ENCODE peak calls at places on chromosomes 3 and 15, in five cellular contexts. N, Z, G, S and P are unnamed samples.

GRCh38 chr3:151263126-151263525 is 15.2 kb downstream of the P2RY14 start:
- DNase-seq in N (no peak), Z (no peak), G (peak), S (no peak), P (no peak)

GRCh38 chr3:170429050-170429449 is 10.4 kb downstream of the CLDN11 start:
- DNase-seq in N (no peak), Z (no peak), G (no peak), S (peak), P (no peak)

GRCh38 chr15:44066211-44066827 is 128.8 kb downstream of the FRMD5 start:
- DNase-seq in N (peak), Z (no peak), G (peak), S (peak), P (peak)

GRCh38 chr3:41053220-41053619 is 146.1 kb upstream of the CTNNB1 start:
- DNase-seq in N (no peak), Z (no peak), G (no peak), S (no peak), P (no peak)

GRCh38 chr3:146594843-146595482 is 10.2 kb downstream of the PLSCR5 start:
- DNase-seq in N (no peak), Z (no peak), G (no peak), S (peak), P (no peak)

GRCh38 chr15:80599359-80599758 is 95.8 kb upstream of the ABHD17C start:
- DNase-seq in N (no peak), Z (no peak), G (peak), S (peak), P (no peak)

GRCh38 chr3:50369271-50369670 is 9.9 kb upstream of the TMEM115 start:
- DNase-seq in N (no peak), Z (no peak), G (no peak), S (no peak), P (no peak)

GRCh38 chr3:74614133-74614967 is at the start of gene CNTN3:
- DNase-seq in N (peak), Z (no peak), G (no peak), S (no peak), P (peak)

GRCh38 chr3:65402597-65402996 is 636.1 kb downstream of the MAGI1 start:
- DNase-seq in N (peak), Z (no peak), G (peak), S (peak), P (no peak)

GRCh38 chr15:81795899-81796298 is 249.9 kb downstream of the MEX3B start:
- DNase-seq in N (no peak), Z (no peak), G (no peak), S (no peak), P (no peak)

GRCh38 chr3:169297214-169297613 is 366.3 kb downstream of the MECOM start:
- DNase-seq in N (no peak), Z (no peak), G (no peak), S (no peak), P (no peak)

GRCh38 chr3:113234688-113235260 is 23.4 kb downstream of the BOC start:
- DNase-seq in N (no peak), Z (no peak), G (no peak), S (no peak), P (no peak)

GRCh38 chr3:193605876-193606275 is 12.9 kb downstream of the OPA1 start:
- DNase-seq in N (peak), Z (no peak), G (peak), S (peak), P (peak)

GRCh38 chr3:30347679-30348216 is 258.7 kb upstream of the TGFBR2 start:
- DNase-seq in N (no peak), Z (no peak), G (peak), S (peak), P (no peak)

GRCh38 chr3:32963871-32964270 is 12.4 kb downstream of the CCR4 start:
- DNase-seq in N (no peak), Z (no peak), G (no peak), S (no peak), P (no peak)

GRCh38 chr3:160885791-160886286 is 129.8 kb downstream of the PPM1L start:
- DNase-seq in N (peak), Z (no peak), G (peak), S (no peak), P (peak)

GRCh38 chr3:154970796-154971195 is 109.3 kb upstream of the MME start:
- DNase-seq in N (no peak), Z (no peak), G (peak), S (peak), P (no peak)

GRCh38 chr3:127009531-127009930 is 26.6 kb downstream of the PLXNA1 start:
- DNase-seq in N (no peak), Z (no peak), G (no peak), S (no peak), P (no peak)

GRCh38 chr15:42605281-42605744 is 29.9 kb downstream of the STARD9 start:
- DNase-seq in N (no peak), Z (no peak), G (no peak), S (no peak), P (no peak)

GRCh38 chr3:175692256-175692655 is 833.1 kb downstream of the NAALADL2 start:
- DNase-seq in N (no peak), Z (no peak), G (no peak), S (no peak), P (no peak)

GRCh38 chr3:107377151-107377550 is at the start of gene CCDC54:
- DNase-seq in N (no peak), Z (no peak), G (peak), S (peak), P (no peak)

GRCh38 chr3:43218921-43219320 is 67.4 kb upstream of the SNRK start:
- DNase-seq in N (no peak), Z (no peak), G (no peak), S (no peak), P (no peak)

GRCh38 chr3:43215684-43216336 is 70.5 kb upstream of the SNRK start:
- DNase-seq in N (no peak), Z (no peak), G (no peak), S (no peak), P (no peak)

GRCh38 chr3:43218156-43218555 is 68.2 kb upstream of the SNRK start:
- DNase-seq in N (no peak), Z (no peak), G (no peak), S (no peak), P (no peak)

GRCh38 chr3:43217633-43218032 is 68.7 kb upstream of the SNRK start:
- DNase-seq in N (no peak), Z (no peak), G (peak), S (peak), P (no peak)

DNA sequence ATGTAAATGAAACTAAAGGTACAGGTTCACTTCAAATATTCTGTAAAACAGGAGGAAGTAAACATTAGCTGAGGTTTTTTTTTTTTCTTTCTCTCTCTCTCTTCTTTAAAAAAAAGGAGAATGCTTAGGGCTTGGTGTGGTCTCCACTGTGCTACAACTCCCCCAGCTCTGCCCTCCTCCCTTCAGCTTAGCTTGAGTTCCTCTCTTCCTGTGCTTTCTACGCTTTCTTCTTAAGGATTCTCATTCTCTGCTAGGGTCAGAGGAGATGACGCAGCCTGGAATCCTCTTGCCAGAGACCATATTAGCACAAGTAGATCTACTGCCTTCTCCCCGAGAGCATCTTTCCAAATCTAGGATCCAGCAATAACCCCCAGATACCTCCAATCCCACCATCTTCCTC is 69.1 kb upstream of the SNRK start:
- DNase-seq in N (no peak), Z (no peak), G (no peak), S (no peak), P (no peak)
- TF ChIP-seq CTCF in N (no peak), Z (no peak), G (no peak), S (no peak), P (no peak)

DNA sequence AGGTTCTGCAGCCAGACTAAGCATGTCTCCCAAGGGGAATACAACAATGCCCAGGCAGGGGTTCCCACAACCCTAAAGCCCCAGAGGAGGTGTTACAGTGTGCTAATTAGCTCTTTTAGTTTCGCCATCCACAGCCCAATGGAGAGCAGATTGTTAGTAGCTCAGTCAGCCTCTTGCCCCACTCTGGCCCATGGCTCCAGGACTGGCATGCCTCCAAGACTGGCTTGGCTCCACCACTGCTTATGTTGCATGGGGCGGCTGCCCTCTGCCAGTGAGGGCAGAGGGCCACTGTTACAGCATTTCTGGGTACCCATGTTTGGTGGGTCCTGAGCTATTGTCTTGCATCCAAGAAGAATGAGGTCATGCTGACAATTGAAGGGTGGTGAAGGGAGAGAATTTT is 231.1 kb upstream of the MDFIC2 start:
- DNase-seq in N (no peak), Z (no peak), G (no peak), S (no peak), P (no peak)
- TF ChIP-seq CTCF in N (no peak), Z (no peak), G (no peak), S (no peak), P (no peak)

GRCh38 chr3:183233986-183234385 is 19.1 kb upstream of the B3GNT5 start:
- DNase-seq in N (no peak), Z (no peak), G (no peak), S (no peak), P (no peak)
- TF ChIP-seq CTCF in N (no peak), Z (no peak), G (no peak), S (no peak), P (no peak)

DNA sequence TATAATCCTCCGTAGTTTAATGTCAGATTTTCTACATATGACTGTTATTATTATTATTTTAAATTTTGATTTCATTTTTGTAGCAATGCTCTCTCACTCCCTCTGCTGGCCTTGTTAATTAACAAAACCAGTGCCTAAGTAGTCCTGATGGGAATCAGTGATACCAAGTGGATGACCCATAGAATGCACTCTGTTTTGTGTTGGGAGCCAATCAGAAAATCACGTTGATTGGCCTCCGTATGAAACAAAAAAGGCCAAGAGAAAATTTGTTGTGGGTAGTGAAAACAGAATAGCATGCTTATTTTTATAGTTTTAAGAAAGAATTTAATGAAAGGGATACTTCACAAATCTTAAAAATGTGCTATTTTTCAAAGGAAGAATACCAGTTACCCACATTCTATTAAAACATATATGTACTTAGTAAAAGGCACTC is 34.4 kb upstream of the MEIS2 start:
- DNase-seq in N (peak), Z (no peak), G (no peak), S (peak), P (no peak)
- TF ChIP-seq CTCF in N (peak), Z (peak), G (peak), S (peak), P (peak)

GRCh38 chr3:123012652-123013051 is 14.9 kb downstream of the SEMA5B start:
- DNase-seq in N (no peak), Z (no peak), G (no peak), S (no peak), P (no peak)

GRCh38 chr3:123013876-123014275 is 13.7 kb downstream of the SEMA5B start:
- DNase-seq in N (no peak), Z (no peak), G (no peak), S (no peak), P (no peak)

GRCh38 chr3:123011484-123011883 is 16.1 kb downstream of the SEMA5B start:
- DNase-seq in N (no peak), Z (no peak), G (no peak), S (no peak), P (no peak)

GRCh38 chr3:123019591-123019990 is 8.0 kb downstream of the SEMA5B start:
- DNase-seq in N (no peak), Z (no peak), G (no peak), S (no peak), P (no peak)

GRCh38 chr3:123015596-123015995 is 12.0 kb downstream of the SEMA5B start:
- DNase-seq in N (no peak), Z (no peak), G (no peak), S (no peak), P (no peak)
- TF ChIP-seq CTCF in N (no peak), Z (no peak), G (no peak), S (no peak), P (no peak)

GRCh38 chr15:74543583-74543982 is 2.6 kb downstream of the ARID3B start:
- DNase-seq in N (no peak), Z (no peak), G (no peak), S (no peak), P (no peak)
- TF ChIP-seq CTCF in N (no peak), Z (no peak), G (no peak), S (peak), P (peak)